ENCODE peak calls at places on chromosomes 3 and 15, in four cellular contexts. C is IMR-90, R is mesenchymal stem cell, U is H1. O is an unnamed sample. For H3K4me1, the result is how much of the 10 kb centered on the place peaks cover.

GRCh38 chr3:85603378-85603777 is 644.6 kb downstream of the CADM2 start:
- DNase-seq in R (no peak), C (no peak), U (no peak), O (peak)

GRCh38 chr3:18423401-18424212 is 1.5 kb downstream of the SATB1 start:
- DNase-seq in R (peak), C (peak), U (no peak), O (peak)

GRCh38 chr15:76988874-76989780 is 5.8 kb upstream of the PSTPIP1 start:
- DNase-seq in R (no peak), U (no peak), C (no peak), O (peak)

GRCh38 chr15:28075482-28076029 is 23.6 kb downstream of the OCA2 start:
- DNase-seq in R (no peak), C (no peak), U (no peak), O (no peak)

GRCh38 chr15:70717237-70717793 is 46.0 kb downstream of the UACA start:
- DNase-seq in C (peak), U (no peak), R (no peak), O (no peak)

GRCh38 chr3:101646726-101647125 is 30.2 kb downstream of the ZBTB11 start:
- DNase-seq in C (peak), R (no peak), U (no peak), O (no peak)

GRCh38 chr3:187310954-187311470 is 19.5 kb upstream of the MASP1 start:
- DNase-seq in C (no peak), U (no peak), R (no peak), O (no peak)

GRCh38 chr3:72938471-72939265 is 50.8 kb downstream of the GXYLT2 start:
- DNase-seq in R (peak), U (no peak), C (peak), O (peak)

GRCh38 chr3:8632402-8633237 is 12.0 kb downstream of the SSUH2 start:
- DNase-seq in U (no peak), C (no peak), R (no peak), O (no peak)

GRCh38 chr15:96692826-96693225 is 362.3 kb downstream of the NR2F2 start:
- DNase-seq in R (no peak), U (no peak), C (no peak), O (no peak)

GRCh38 chr3:192850501-192850981 is 67.1 kb downstream of the MB21D2 start:
- DNase-seq in C (peak), U (no peak), R (peak), O (no peak)
- H4K8ac ChIP-seq in C (peak), U (no peak), R (peak), O (no peak)

GRCh38 chr3:155367510-155367909 is 74.0 kb upstream of the STRIT1 start:
- DNase-seq in C (no peak), U (no peak), R (no peak), O (no peak)
- H3K4me1 ChIP-seq in C (under half), U (under half), R (under half), O (under half)

DNA sequence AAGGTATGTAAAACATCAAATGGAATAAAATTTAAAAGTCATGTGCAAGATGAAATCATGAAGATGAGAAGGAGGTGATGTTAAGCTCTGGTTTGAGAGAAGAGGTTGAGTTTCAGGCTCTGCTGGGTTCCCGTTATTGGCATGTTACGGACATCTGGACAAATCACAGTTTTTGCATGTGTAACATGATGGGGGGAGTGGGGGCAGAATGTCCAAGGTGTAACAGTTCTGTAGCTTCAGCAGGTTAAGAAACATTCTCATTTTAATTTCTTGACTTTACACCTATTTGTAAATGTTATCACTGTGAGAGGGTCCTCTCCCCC is 17.2 kb downstream of the TRIM71 start:
- DNase-seq in C (no peak), R (no peak), U (no peak), O (no peak)
- H3K4ac ChIP-seq in C (no peak), R (no peak), U (no peak), O (no peak)

DNA sequence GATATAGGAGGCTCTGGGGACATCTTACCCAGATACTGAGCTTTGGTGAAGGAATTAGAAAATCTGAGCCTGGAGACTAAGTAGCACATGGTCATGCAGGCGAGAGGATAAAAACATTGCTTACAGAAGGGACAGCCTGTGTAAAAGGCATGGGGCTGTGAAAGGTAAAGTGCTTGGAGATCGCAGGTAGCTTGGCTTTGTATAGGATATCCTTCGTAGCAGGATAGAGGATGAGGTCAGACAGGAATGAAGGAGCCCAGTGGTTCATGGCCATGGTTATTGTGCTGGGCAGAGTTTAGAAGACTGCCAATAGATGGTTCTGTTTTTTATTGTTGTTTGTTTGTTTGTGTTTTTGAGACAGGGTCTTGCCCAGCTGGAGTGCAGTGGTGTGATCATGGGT is 82.5 kb downstream of the SLMAP start:
- DNase-seq in R (no peak), U (no peak), C (no peak), O (no peak)
- H4K8ac ChIP-seq in R (no peak), U (no peak), C (no peak), O (no peak)

GRCh38 chr15:51870774-51871173 is 41.3 kb downstream of the TMOD3 start:
- DNase-seq in C (no peak), U (no peak), R (no peak), O (no peak)

GRCh38 chr15:51874751-51875644 is 45.5 kb downstream of the TMOD3 start:
- DNase-seq in C (peak), R (peak), U (no peak), O (peak)

GRCh38 chr15:51878446-51879386 is 49.3 kb downstream of the TMOD3 start:
- DNase-seq in C (peak), R (peak), U (no peak), O (peak)

GRCh38 chr15:51879555-51879954 is 50.1 kb downstream of the TMOD3 start:
- DNase-seq in U (no peak), C (peak), R (peak), O (no peak)

GRCh38 chr15:51876169-51876568 is 46.7 kb downstream of the TMOD3 start:
- DNase-seq in R (no peak), C (no peak), U (no peak), O (no peak)
- H3K4me1 ChIP-seq in R (under half), C (under half), U (under half), O (under half)

GRCh38 chr3:131026321-131027151 is at the start of the genes ASTE1 and NEK11:
- DNase-seq in R (peak), U (peak), C (peak), O (peak)
- H3K4ac ChIP-seq in R (peak), U (peak), C (peak), O (no peak)

GRCh38 chr3:9754678-9755077 is 4.9 kb downstream of the OGG1 start:
- DNase-seq in C (no peak), U (no peak), R (no peak), O (no peak)

GRCh38 chr3:9761919-9762318 is 7.8 kb downstream of the CAMK1 start:
- DNase-seq in R (no peak), C (no peak), U (no peak), O (no peak)

GRCh38 chr3:9762871-9763270 is 6.9 kb downstream of the CAMK1 start:
- DNase-seq in U (no peak), R (no peak), C (no peak), O (no peak)

GRCh38 chr3:9760779-9761505 is 8.8 kb downstream of the CAMK1 start:
- DNase-seq in C (no peak), U (no peak), R (no peak), O (no peak)

DNA sequence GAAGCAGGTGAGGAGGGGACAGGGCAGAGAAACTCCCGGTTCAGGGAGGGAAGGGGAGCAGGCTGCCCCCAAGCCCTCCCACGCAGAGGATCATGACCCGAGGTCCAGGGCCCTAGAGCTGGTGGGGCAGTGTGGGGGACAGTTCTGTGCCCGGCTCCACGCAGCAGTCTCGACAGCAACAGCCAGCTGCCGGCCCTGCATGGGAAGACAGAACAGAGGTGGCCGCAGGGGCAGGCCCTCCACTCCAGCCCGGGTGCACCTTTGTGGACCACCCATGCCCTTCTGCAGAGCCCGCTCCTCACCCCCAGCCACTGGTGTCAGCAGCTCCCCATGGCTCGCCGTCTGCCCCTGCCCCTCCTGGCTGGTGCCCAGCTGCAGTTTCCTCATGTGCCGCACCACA is 7.7 kb downstream of the OGG1 start:
- DNase-seq in R (no peak), C (no peak), U (no peak), O (no peak)
- H4K8ac ChIP-seq in R (no peak), C (no peak), U (no peak), O (no peak)

DNA sequence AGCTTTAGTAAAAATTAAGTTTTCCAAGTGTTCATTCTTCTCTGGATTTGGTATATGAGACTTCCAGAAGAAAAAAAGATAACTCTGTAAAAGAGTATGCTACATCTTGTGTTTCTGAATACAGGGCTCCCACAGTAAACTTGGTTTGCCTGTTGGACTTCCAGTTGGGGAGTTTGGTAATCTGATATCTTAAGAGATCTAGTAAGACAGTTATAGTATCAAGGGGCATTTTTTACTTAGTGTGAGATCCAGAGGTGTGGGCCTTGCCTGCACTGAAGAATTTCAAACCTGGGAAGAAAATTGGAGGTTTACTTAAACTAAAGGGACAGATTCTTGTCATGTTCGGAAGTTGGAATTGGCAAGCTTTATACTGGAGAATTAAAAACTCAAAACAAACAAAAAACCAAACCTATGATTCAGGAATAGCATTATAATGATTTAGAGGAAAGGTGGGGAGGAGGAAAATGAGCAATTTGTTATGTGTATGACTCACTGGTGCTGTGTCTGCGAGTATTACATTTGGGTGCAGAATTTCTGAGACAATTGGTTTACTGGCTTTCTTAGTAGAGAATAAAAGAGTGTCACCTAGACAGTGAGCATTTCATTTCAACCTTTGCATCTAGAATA is 58.9 kb upstream of the ULK4 start:
- DNase-seq in R (peak), C (peak), U (no peak), O (no peak)
- H3K4me1 ChIP-seq in R (under half), C (under half), U (under half), O (under half)